ENCODE peak calls at places on chromosomes 6 and 20, in five cellular contexts. C is IMR-90, K is mesenchymal stem cell, V is neuronal stem cell, P is trophoblast cell. W is an unnamed sample.

GRCh38 chr6:100388868-100389519 is 75.7 kb downstream of the SIM1 start:
- DNase-seq in C (no peak), K (no peak), V (no peak), P (no peak), W (no peak)

GRCh38 chr6:150672792-150673191 is 73.1 kb downstream of the PLEKHG1 start:
- DNase-seq in K (no peak), P (no peak), C (no peak), V (no peak), W (no peak)

GRCh38 chr6:137224890-137225198 is 5.7 kb upstream of the IFNGR1 start:
- DNase-seq in V (no peak), P (no peak), C (no peak), K (no peak), W (no peak)

GRCh38 chr6:32329141-32329540 is 42.6 kb downstream of the TSBP1 start:
- DNase-seq in C (peak; percentile 0), P (no peak), K (no peak), V (no peak), W (no peak)

GRCh38 chr6:111566873-111567517 is 38.7 kb downstream of the TRAF3IP2 start:
- DNase-seq in P (no peak), V (no peak), K (no peak), C (no peak), W (no peak)

GRCh38 chr20:3203315-3204123 is 963 bp downstream of the DDRGK1 start:
- DNase-seq in P (no peak), K (peak; percentile 25), C (no peak), V (no peak), W (no peak)

GRCh38 chr6:15234068-15234758 is 11.7 kb upstream of the JARID2 start:
- DNase-seq in C (no peak), V (no peak), P (peak; percentile 42), K (no peak), W (no peak)

GRCh38 chr20:47400685-47401084 is 44.2 kb upstream of the ZMYND8 start:
- DNase-seq in V (no peak), C (no peak), K (no peak), P (no peak), W (no peak)

GRCh38 chr6:11042750-11043551 is 1.2 kb downstream of the ELOVL2 start:
- DNase-seq in V (peak; percentile 31), P (no peak), K (peak; percentile 72), C (peak; percentile 44), W (no peak)

GRCh38 chr6:134744301-134744700 is 205.6 kb downstream of the ALDH8A1 start:
- DNase-seq in C (peak; percentile 35), K (peak; percentile 24), V (no peak), P (no peak), W (no peak)

GRCh38 chr6:122947355-122947754 is 48.7 kb upstream of the CLVS2 start:
- DNase-seq in P (no peak), K (peak; percentile 7), C (no peak), V (peak; percentile 11), W (peak; percentile 47)

GRCh38 chr20:25586877-25587276 is 1.5 kb upstream of the NINL start:
- DNase-seq in V (no peak), C (peak; percentile 28), K (peak; percentile 17), P (no peak), W (no peak)

GRCh38 chr20:25353368-25353753 is 37.3 kb downstream of the ABHD12 start:
- DNase-seq in V (no peak), P (no peak), C (no peak), K (no peak), W (no peak)

GRCh38 chr6:5151955-5152401 is 66.8 kb downstream of the PPP1R3G start:
- DNase-seq in P (no peak), V (no peak), C (peak; percentile 87), K (no peak), W (no peak)

DNA sequence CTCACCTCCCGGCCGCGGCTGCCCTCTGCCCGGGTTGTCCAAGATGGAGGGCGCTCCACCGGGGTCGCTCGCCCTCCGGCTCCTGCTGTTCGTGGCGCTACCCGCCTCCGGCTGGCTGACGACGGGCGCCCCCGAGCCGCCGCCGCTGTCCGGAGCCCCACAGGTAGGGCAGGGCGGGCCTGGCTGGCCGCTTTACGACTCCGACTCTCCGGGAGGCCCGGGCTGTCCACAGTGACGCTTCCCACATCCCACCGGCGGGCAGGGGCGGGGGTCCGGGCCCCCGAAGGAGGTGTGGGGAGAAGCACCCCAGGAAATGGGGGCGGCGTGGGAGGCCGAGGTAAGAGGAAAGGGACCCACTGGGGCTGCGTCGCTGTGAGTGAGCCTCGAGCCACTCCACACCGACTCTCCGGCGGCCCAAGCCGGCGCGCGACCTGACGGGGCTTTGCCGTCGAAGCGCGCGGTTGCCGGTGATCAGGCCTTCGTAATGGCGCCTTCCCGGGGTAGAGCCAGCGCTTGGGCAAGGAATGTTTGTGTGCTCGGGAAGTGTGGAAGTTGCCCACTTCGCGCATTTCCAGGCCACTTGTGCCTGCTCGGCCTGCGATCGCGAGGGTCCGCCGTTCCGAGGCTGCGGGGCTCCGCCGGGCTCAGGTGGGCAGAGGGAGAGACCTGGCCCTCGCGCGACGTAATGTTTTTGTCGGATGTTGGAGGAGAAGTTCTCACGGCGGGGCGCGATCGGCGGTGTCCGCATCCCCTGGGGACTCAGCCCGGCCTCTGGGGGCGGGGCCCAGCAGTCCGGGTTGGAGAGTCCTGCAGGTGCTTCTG is at the start of gene GINM1:
- DNase-seq in P (peak; percentile 18), K (peak; percentile 60), V (no peak), C (peak; percentile 15), W (peak; percentile 80)
- H4K91ac ChIP-seq in P (peak within 1 kb of the TSS; percentile 84), K (peak within 1 kb of the TSS; percentile 45), V (no peak within 1 kb of the TSS), C (no peak within 1 kb of the TSS), W (peak within 1 kb of the TSS; percentile 81)

GRCh38 chr6:158865769-158866168 is 46.6 kb upstream of the EZR start:
- DNase-seq in K (no peak), V (no peak), P (no peak), C (no peak), W (no peak)

GRCh38 chr6:158861686-158862381 is 42.7 kb upstream of the EZR start:
- DNase-seq in V (no peak), P (peak; percentile 62), C (peak; percentile 45), K (no peak), W (no peak)

GRCh38 chr6:158860279-158860865 is 41.2 kb upstream of the EZR start:
- DNase-seq in K (no peak), V (no peak), P (peak; percentile 80), C (no peak), W (no peak)

GRCh38 chr6:158867381-158868121 is 48.4 kb upstream of the EZR start:
- DNase-seq in V (no peak), P (no peak), K (no peak), C (no peak), W (no peak)

DNA sequence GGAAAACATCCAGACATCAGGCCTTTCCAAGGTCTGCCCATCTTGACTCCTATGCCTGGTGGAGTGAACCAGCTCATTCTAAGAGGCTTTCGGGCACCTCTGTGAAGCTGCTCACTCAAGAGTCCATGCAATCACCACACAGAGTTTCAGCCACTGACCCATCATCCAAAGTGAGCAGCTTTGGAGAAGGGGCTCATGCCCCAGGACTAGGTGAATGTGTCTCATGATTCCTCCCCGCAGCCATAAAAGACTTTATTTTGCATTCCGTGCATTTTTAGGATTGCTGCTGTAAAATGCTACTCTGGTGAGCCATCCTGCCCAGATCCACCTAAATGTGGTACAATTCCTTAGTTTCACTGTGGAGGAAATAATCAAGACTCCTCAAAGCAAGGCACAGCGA is 44.5 kb upstream of the EZR start:
- DNase-seq in C (peak; percentile 33), K (peak; percentile 8), P (peak; percentile 75), V (no peak), W (no peak)
- H4K91ac ChIP-seq in C (peak overlapping the region; percentile 78), K (no peak overlapping the region), P (peak overlapping the region; percentile 91), V (no peak overlapping the region), W (peak overlapping the region; percentile 76)

DNA sequence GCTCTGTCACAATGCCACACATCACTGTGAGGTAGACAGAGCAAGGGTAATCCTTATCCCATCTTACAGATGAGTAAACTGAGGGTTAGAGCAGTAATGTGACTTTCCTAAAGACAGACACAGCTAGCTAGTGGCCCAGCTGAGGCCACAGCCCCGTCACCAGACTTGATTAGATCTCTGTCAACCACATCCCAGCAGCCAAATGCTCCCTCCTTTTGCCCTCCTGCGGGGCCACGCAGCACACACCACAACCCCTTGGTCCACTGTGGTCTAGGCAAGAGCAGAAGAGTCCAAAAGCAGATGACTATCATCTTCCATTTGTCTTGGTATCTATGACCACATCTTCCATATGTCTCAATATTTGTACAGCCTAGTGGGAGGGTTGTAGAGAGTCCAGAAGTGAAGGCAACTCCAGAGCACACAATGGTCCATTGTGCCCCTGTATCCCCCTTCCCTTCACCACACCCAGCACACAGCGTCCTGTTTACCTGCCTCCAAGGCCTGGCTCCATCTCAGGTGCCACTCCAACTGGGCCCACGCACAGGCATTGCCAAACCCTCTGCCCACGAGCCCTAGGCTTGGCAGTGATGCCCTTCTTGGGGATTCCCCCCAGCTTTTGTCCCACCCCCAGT is 47.1 kb upstream of the FOXP4 start:
- DNase-seq in P (no peak), V (no peak), C (no peak), K (no peak), W (no peak)
- H4K91ac ChIP-seq in P (no peak overlapping the region), V (no peak overlapping the region), C (no peak overlapping the region), K (no peak overlapping the region), W (no peak overlapping the region)

GRCh38 chr20:62365814-62366369 is 1.2 kb downstream of the LAMA5 start:
- DNase-seq in P (peak; percentile 85), K (no peak), V (no peak), C (no peak), W (no peak)

GRCh38 chr20:62366370-62367135 is 559 bp downstream of the LAMA5 start:
- DNase-seq in C (no peak), K (no peak), P (peak; percentile 40), V (peak; percentile 66), W (peak; percentile 85)

GRCh38 chr20:62363920-62364851 is 2.9 kb downstream of the LAMA5 start:
- DNase-seq in P (no peak), K (peak; percentile 87), C (no peak), V (no peak), W (no peak)

GRCh38 chr20:62362991-62363919 is 3.9 kb downstream of the LAMA5 start:
- DNase-seq in K (no peak), V (no peak), P (no peak), C (no peak), W (peak; percentile 62)

GRCh38 chr20:62364911-62365736 is 2.0 kb downstream of the LAMA5 start:
- DNase-seq in V (no peak), P (peak; percentile 40), K (no peak), C (no peak), W (peak; percentile 45)
- H4K91ac ChIP-seq in V (peak overlapping the region; percentile 9), P (peak overlapping the region; percentile 29), K (peak overlapping the region; percentile 74), C (no peak overlapping the region), W (no peak overlapping the region)

GRCh38 chr6:79650943-79651342 is 19.8 kb downstream of the SH3BGRL2 start:
- DNase-seq in V (no peak), P (no peak), K (no peak), C (no peak), W (no peak)
- H4K91ac ChIP-seq in V (no peak overlapping the region), P (no peak overlapping the region), K (no peak overlapping the region), C (no peak overlapping the region), W (no peak overlapping the region)

GRCh38 chr6:27893836-27894807 is 18.1 kb downstream of the OR2B2 start:
- DNase-seq in P (peak; percentile 89), C (peak; percentile 94), K (peak; percentile 98), V (peak; percentile 89), W (no peak)
- H4K91ac ChIP-seq in P (peak overlapping the region; percentile 75), C (peak overlapping the region; percentile 60), K (peak overlapping the region; percentile 25), V (no peak overlapping the region), W (peak overlapping the region; percentile 71)

DNA sequence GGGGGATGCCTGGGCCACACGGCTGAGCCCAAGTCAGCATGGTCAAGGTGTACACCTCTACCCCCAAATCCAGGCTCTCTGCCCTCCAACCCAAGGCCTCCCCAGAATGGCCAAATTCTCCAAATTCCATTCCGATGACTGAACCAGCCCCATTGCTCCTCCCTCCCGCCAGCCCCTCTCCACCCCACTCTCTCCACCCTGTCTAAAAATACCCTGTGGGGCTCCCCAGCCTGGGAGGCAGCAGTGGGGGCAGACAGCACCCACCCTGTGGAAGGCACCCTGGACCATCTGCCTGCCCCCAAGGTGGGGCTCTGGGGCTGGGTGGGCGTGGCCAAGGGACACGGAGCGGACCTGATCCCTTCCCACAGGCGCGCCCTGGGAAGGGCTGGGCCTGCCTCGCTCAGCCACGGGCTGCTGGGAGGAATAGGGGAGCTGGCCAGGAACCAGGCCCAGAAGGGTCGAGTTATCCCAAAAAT is 11.4 kb downstream of the TEAD3 start:
- DNase-seq in V (peak; percentile 67), K (peak; percentile 59), C (no peak), P (peak; percentile 48), W (no peak)
- H4K91ac ChIP-seq in V (peak overlapping the region; percentile 68), K (peak overlapping the region; percentile 44), C (peak overlapping the region; percentile 96), P (peak overlapping the region; percentile 98), W (peak overlapping the region; percentile 99)